ENCODE peak calls at places on chromosomes 7 and 10, in ten cellular contexts. T is A549, W is endothelial cell of umbilical vein, J is HCT116, A is HepG2, Y is GM12878, V is H1, G is NB4, I is SK-N-SH, S is K562. P is an unnamed sample.

GRCh38 chr7:95205821-95206220 is 118.5 kb downstream of the PON1 start:
- DNase-seq in T (peak; percentile 9), W (no peak), J (peak; percentile 3), A (no peak), Y (no peak), V (no peak), G (no peak), I (no peak), S (no peak), P (no peak)

GRCh38 chr10:78971094-78971682 is 97.6 kb upstream of the ZMIZ1 start:
- DNase-seq in T (no peak), W (no peak), J (no peak), A (no peak), Y (no peak), V (no peak), G (no peak), I (no peak), S (no peak), P (no peak)

GRCh38 chr7:46414946-46415345 is 493.9 kb upstream of the IGFBP3 start:
- DNase-seq in T (no peak), W (peak; percentile 89), J (no peak), A (no peak), Y (no peak), V (no peak), G (no peak), I (no peak), S (no peak), P (no peak)

GRCh38 chr10:24589265-24589664 is 134.4 kb downstream of the ARHGAP21 start:
- DNase-seq in T (no peak), W (no peak), J (no peak), A (no peak), Y (no peak), V (no peak), G (no peak), I (no peak), S (no peak), P (no peak)

GRCh38 chr10:1364151-1364910 is 308.1 kb downstream of the WDR37 start:
- DNase-seq in T (no peak), W (no peak), J (no peak), A (no peak), Y (no peak), V (peak; percentile 4), G (no peak), I (peak; percentile 14), S (no peak), P (no peak)

GRCh38 chr7:45236666-45237065 is 79.1 kb downstream of the RAMP3 start:
- DNase-seq in T (no peak), W (peak; percentile 80), J (no peak), A (no peak), Y (no peak), V (peak; percentile 11), G (no peak), I (no peak), S (no peak), P (no peak)

GRCh38 chr7:139016931-139017511 is 18.8 kb downstream of the ZC3HAV1L start:
- DNase-seq in T (peak; percentile 80), W (peak; percentile 71), J (peak; percentile 54), A (peak; percentile 68), Y (no peak), V (peak; percentile 67), G (peak; percentile 85), I (peak; percentile 88), S (peak; percentile 86), P (peak; percentile 60)

GRCh38 chr7:13551503-13551902 is 438.0 kb downstream of the ETV1 start:
- DNase-seq in T (no peak), W (no peak), J (no peak), A (no peak), Y (no peak), V (no peak), G (no peak), I (no peak), S (no peak), P (no peak)

GRCh38 chr10:45817912-45818311 is 29.4 kb downstream of the AGAP4 start:
- DNase-seq in T (no peak), W (no peak), J (no peak), A (no peak), Y (no peak), V (no peak), G (no peak), I (no peak), S (no peak), P (no peak)

GRCh38 chr7:29851487-29851886 is 45.2 kb downstream of the WIPF3 start:
- DNase-seq in T (no peak), W (no peak), J (no peak), A (no peak), Y (no peak), V (no peak), G (no peak), I (no peak), S (no peak), P (no peak)

GRCh38 chr7:29844614-29845013 is 38.3 kb downstream of the WIPF3 start:
- DNase-seq in T (no peak), W (no peak), J (no peak), A (no peak), Y (no peak), V (no peak), G (no peak), I (no peak), S (no peak), P (no peak)

GRCh38 chr7:29853072-29853471 is 46.8 kb downstream of the WIPF3 start:
- DNase-seq in T (no peak), W (no peak), J (no peak), A (no peak), Y (no peak), V (no peak), G (no peak), I (no peak), S (no peak), P (no peak)

GRCh38 chr7:29852457-29852856 is 46.1 kb downstream of the WIPF3 start:
- DNase-seq in T (no peak), W (no peak), J (no peak), A (no peak), Y (no peak), V (no peak), G (no peak), I (no peak), S (no peak), P (no peak)

GRCh38 chr7:29848941-29849340 is 42.6 kb downstream of the WIPF3 start:
- DNase-seq in T (no peak), W (no peak), J (no peak), A (no peak), Y (no peak), V (no peak), G (no peak), I (no peak), S (no peak), P (no peak)
- TF ChIP-seq MAX in T (no peak), W (no peak), J (no peak), A (no peak), Y (no peak), V (no peak), G (no peak), I (no peak), S (no peak), P (no peak)

GRCh38 chr7:84021292-84021898 is 173.2 kb downstream of the SEMA3A start:
- DNase-seq in T (no peak), W (no peak), J (no peak), A (no peak), Y (no peak), V (no peak), G (no peak), I (no peak), S (no peak), P (no peak)
- TF ChIP-seq MAX in T (no peak), W (no peak), J (no peak), A (no peak), Y (no peak), V (no peak), G (no peak), I (peak; percentile 44), S (no peak), P (no peak)

DNA sequence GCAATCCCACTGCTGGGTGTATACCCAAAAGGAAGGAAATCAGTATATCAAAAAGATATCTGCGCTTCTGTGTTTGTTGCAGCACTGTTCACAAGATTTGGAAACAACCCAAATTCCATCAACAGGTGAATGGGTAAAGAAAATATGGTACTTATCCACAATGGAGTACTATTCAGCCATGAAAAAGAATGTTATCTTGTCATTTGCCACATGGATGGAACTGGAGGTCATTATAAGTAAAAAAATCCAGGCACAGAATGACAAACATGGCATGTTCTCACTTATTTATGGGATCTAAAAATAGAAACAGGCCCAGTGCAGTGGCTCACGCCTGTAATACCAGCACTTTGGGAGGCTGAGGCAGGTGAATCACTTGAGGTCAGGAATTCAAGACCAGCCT is 15.7 kb downstream of the APBB1IP start:
- DNase-seq in T (no peak), W (no peak), J (no peak), A (no peak), Y (no peak), V (no peak), G (no peak), I (no peak), S (no peak), P (no peak)
- TF ChIP-seq MAX in T (no peak), W (no peak), J (no peak), A (no peak), Y (no peak), V (no peak), G (no peak), I (no peak), S (no peak), P (no peak)

DNA sequence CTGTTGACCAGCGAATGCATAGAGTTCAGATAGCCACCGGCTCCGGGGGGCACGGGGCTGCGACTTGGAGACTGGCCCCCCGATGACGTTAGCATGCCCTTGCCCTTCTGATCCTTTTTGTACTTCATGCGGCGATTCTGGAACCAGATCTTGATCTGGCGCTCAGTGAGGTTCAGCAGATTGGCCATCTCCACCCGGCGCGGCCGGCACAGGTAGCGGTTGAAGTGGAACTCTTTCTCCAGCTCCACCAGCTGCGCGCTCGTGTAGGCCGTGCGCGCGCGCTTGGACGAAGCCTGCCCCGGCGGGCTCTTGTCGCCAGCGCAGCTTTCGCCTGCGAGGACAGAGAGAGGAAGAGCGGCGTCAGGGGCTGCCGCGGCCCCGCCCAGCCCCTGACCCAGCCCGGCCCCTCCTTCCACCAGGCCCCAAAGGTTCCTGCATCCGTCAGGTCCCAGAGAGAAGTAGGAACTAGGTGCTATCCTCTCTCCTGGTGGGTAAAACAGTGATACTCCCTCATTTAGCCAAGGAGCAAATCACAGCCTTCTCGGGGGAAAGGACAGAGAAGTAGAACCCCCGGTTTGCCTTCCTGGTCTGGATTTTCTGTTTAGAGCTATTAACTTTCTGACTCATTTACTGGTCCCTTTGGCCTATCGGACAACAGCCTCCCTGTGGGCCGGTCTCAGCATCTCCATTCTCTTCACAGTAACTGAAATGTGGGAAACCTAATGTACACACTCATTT is 6.1 kb upstream of the HOXA2 start:
- DNase-seq in T (no peak), W (peak; percentile 72), J (no peak), A (no peak), Y (no peak), V (peak; percentile 76), G (no peak), I (no peak), S (no peak), P (peak; percentile 72)
- TF ChIP-seq MAX in T (no peak), W (no peak), J (no peak), A (no peak), Y (no peak), V (peak; percentile 42), G (no peak), I (no peak), S (no peak), P (no peak)

GRCh38 chr10:3719024-3719843 is 65.8 kb downstream of the KLF6 start:
- DNase-seq in T (no peak), W (no peak), J (no peak), A (no peak), Y (no peak), V (no peak), G (no peak), I (no peak), S (no peak), P (no peak)
- TF ChIP-seq MAX in T (no peak), W (no peak), J (no peak), A (no peak), Y (no peak), V (no peak), G (no peak), I (no peak), S (no peak), P (no peak)

P was measured in WTC11.